ENCODE peak calls at places on chromosomes 1 and 21, in five cellular contexts. M, I, X, U and O are unnamed samples.

GRCh38 chr1:52672946-52673345 is 25.2 kb downstream of the COA7 start:
- DNase-seq in X (no peak), U (no peak), I (no peak), M (no peak), O (no peak)

GRCh38 chr21:36702622-36702968 is 3.7 kb downstream of the SIM2 start:
- DNase-seq in X (no peak), I (no peak), M (no peak), U (no peak), O (no peak)

GRCh38 chr1:175717610-175718195 is 25.7 kb downstream of the TNR start:
- DNase-seq in I (no peak), U (no peak), X (no peak), M (no peak), O (no peak)

GRCh38 chr1:209012443-209013196 is 570.9 kb upstream of the CAMK1G start:
- DNase-seq in X (no peak), I (no peak), M (no peak), U (no peak), O (no peak)

GRCh38 chr1:211828584-211829342 is 1.8 kb downstream of the LPGAT1 start:
- DNase-seq in I (peak; percentile 18), U (no peak), M (peak; percentile 33), X (no peak), O (no peak)

GRCh38 chr1:15489052-15489736 is 13.3 kb downstream of the CELA2B start:
- DNase-seq in I (no peak), U (no peak), X (no peak), M (no peak), O (no peak)

GRCh38 chr21:45033791-45034555 is 40.4 kb upstream of the ADARB1 start:
- DNase-seq in U (no peak), X (no peak), I (peak; percentile 73), M (peak; percentile 76), O (no peak)

GRCh38 chr1:90402893-90403849 is 313.9 kb downstream of the BARHL2 start:
- DNase-seq in I (peak; percentile 95), U (peak; percentile 42), X (no peak), M (peak; percentile 82), O (no peak)

GRCh38 chr1:91511386-91511785 is 10.7 kb downstream of the CDC7 start:
- DNase-seq in X (no peak), M (peak; percentile 74), I (peak; percentile 68), U (no peak), O (no peak)

GRCh38 chr21:34782666-34783365 is 114.0 kb downstream of the CLIC6 start:
- DNase-seq in I (no peak), X (no peak), M (peak; percentile 46), U (no peak), O (no peak)

GRCh38 chr1:220370041-220370700 is 97.9 kb upstream of the RAB3GAP2 start:
- DNase-seq in U (no peak), M (peak; percentile 97), X (no peak), I (peak; percentile 70), O (no peak)

GRCh38 chr1:110859062-110859461 is 13.9 kb upstream of the CD53 start:
- DNase-seq in X (no peak), I (no peak), M (no peak), U (no peak), O (no peak)

GRCh38 chr1:32334864-32335618 is 992 bp downstream of the MARCKSL1 start:
- DNase-seq in I (peak; percentile 21), M (peak; percentile 72), U (no peak), X (no peak), O (peak; percentile 55)

GRCh38 chr21:44846485-44847260 is 26.8 kb downstream of the PTTG1IP start:
- DNase-seq in M (peak; percentile 92), I (peak; percentile 35), U (peak; percentile 50), X (peak; percentile 49), O (no peak)

GRCh38 chr1:246583056-246583440 is 16.8 kb downstream of the CNST start:
- DNase-seq in X (no peak), U (no peak), I (no peak), M (no peak), O (no peak)

GRCh38 chr1:84300991-84301758 is at the start of gene SAMD13:
- DNase-seq in I (peak; percentile 69), U (peak; percentile 61), M (peak; percentile 60), X (peak; percentile 49), O (no peak)

GRCh38 chr1:156128749-156129682 is 14.5 kb downstream of the LMNA start:
- DNase-seq in I (peak; percentile 84), U (no peak), X (peak; percentile 30), M (peak; percentile 81), O (peak; percentile 3)

GRCh38 chr1:59879556-59879955 is 47.0 kb downstream of the CYP2J2 start:
- DNase-seq in M (peak; percentile 67), X (peak; percentile 30), I (peak; percentile 52), U (peak; percentile 77), O (no peak)

GRCh38 chr1:150516050-150516591 is 569 bp downstream of the FALEC start:
- DNase-seq in M (peak; percentile 56), I (no peak), X (no peak), U (no peak), O (no peak)
- H3K27ac ChIP-seq in M (peak overlapping the region; percentile 30), I (peak overlapping the region; percentile 30), X (peak overlapping the region; percentile 35), U (peak overlapping the region; percentile 91), O (no peak overlapping the region)

GRCh38 chr1:26748351-26748750 is 39.4 kb upstream of the PIGV start:
- DNase-seq in I (no peak), X (no peak), U (no peak), M (no peak), O (no peak)

GRCh38 chr1:26745191-26745590 is 42.6 kb upstream of the PIGV start:
- DNase-seq in M (peak; percentile 54), U (no peak), I (peak; percentile 47), X (no peak), O (no peak)

GRCh38 chr1:26744075-26744958 is 43.4 kb upstream of the PIGV start:
- DNase-seq in I (peak; percentile 94), M (peak; percentile 83), U (peak; percentile 74), X (no peak), O (peak; percentile 71)

GRCh38 chr1:26749458-26749857 is 38.3 kb upstream of the PIGV start:
- DNase-seq in X (no peak), M (no peak), I (no peak), U (no peak), O (no peak)

DNA sequence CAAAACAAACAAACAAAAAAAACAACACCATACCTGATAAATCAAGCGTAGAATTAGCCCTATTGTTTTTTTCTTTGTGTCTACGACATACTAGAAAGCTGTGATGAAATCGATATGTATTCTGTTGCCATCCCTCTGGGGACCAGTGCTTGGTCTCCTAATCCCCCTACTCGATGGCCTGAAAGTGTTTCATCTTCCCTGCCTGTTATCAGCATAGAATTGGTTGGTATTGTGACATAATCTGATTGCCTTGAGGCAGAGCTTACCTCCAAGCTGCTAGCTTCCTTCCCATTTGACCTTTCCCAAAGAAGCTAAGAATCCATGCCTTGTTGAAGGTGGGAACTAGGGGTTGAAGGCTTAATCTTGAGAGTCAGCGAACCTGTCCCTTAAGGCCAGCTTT is 40.7 kb upstream of the PIGV start:
- DNase-seq in U (no peak), I (no peak), M (no peak), X (no peak), O (no peak)
- H3K4me1 ChIP-seq in U (peaks cover 54% of the 10 kb centered on the region), I (peaks cover 12% of the 10 kb centered on the region), M (peaks cover 24% of the 10 kb centered on the region), X (peaks cover 19% of the 10 kb centered on the region), O (peaks cover 52% of the 10 kb centered on the region)

DNA sequence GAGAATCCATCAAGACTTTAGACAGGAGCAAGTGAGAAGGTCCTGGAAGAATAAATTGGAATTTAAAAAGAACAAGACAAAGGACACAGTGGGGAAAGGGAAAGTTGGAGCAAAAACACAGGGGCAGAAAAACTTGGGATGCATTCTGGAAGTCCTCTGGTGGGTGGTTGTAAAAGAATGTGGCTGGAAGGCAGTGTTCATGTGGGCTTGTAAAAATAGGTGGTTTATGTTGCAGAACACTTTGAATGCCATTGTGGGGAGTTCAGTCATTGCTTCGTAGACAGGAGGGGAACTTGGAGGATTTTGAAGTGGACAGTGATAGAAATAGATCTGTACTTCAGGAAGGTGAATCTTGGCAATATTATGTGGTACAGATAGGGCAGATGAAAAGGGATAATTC is 15.2 kb downstream of the KIF1B start:
- DNase-seq in I (peak; percentile 43), M (peak; percentile 13), U (no peak), X (no peak), O (no peak)
- H3K4me3 ChIP-seq in I (no peak overlapping the region), M (no peak overlapping the region), U (no peak overlapping the region), X (no peak overlapping the region), O (no peak overlapping the region)

DNA sequence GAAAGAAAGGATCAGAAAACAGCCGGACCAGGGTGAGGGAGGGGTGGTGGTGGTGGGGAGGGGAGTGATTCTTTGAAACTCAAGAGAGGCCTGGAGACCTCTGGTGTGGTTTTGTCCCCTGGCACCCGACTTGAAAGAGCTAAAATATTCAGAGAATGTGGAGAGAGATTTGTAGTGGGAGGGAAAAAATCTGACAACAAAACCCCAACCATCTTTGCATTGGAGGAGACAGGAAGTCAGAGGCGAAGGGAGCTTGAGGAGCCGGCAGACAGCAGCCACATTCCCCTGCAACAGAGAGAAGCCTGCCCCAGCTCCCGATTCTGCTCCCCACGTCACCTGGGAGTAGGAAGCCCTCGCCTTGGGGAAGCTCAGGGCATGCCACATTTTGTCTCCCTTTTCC is 85.0 kb downstream of the ITPKB start:
- DNase-seq in I (peak; percentile 54), M (peak; percentile 21), U (no peak), X (no peak), O (no peak)
- H3K27ac ChIP-seq in I (peak overlapping the region; percentile 30), M (no peak overlapping the region), U (no peak overlapping the region), X (peak overlapping the region; percentile 67), O (no peak overlapping the region)

GRCh38 chr1:230109871-230110667 is 43.0 kb downstream of the GALNT2 start:
- DNase-seq in I (peak; percentile 43), X (no peak), U (no peak), M (no peak), O (no peak)
- H3K4me1 ChIP-seq in I (peaks cover 41% of the 10 kb centered on the region), X (peaks cover 62% of the 10 kb centered on the region), U (peaks cover 5% of the 10 kb centered on the region), M (peaks cover 48% of the 10 kb centered on the region), O (peaks cover 2% of the 10 kb centered on the region)

GRCh38 chr1:207752456-207753132 is 740 bp downstream of the CD46 start:
- DNase-seq in X (no peak), I (peak; percentile 13), M (peak; percentile 49), U (peak; percentile 54), O (no peak)

GRCh38 chr1:207754011-207754410 is 2.2 kb downstream of the CD46 start:
- DNase-seq in I (no peak), M (no peak), X (no peak), U (no peak), O (no peak)

GRCh38 chr1:207754942-207755689 is 3.3 kb downstream of the CD46 start:
- DNase-seq in M (no peak), I (no peak), U (no peak), X (no peak), O (no peak)

GRCh38 chr1:207751790-207752455 is at the start of gene CD46:
- DNase-seq in M (peak; percentile 97), I (peak; percentile 85), X (peak; percentile 91), U (peak; percentile 97), O (peak; percentile 89)

DNA sequence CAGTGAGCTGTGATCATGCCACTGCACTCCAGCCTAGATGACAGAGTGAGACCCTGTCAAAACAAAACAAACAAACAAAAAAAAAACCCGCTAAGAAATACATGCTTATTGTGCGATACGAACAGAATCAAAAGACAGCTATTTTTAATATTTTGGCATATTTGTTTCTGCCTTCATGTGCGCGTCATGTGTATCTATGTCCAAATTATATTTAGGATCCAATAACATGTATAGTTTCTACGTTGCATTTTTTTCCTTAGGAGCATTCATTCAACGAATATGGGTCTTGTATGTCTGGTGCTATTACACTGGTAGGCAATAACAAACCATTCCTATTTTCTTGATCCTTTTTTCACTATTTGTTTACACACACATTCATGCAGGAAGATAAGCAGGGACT is 1.8 kb downstream of the CD46 start:
- DNase-seq in M (no peak), I (no peak), U (no peak), X (no peak), O (no peak)
- H3K4me3 ChIP-seq in M (peak overlapping the region; percentile 95), I (no peak overlapping the region), U (no peak overlapping the region), X (no peak overlapping the region), O (peak overlapping the region; percentile 94)